ENCODE peak calls at places on chromosome 6, in eight cellular contexts. One of them, this sample, is unnamed.

GRCh38 chr6:87590989-87591388 is 1.1 kb downstream of the ORC3 start:
- DNase-seq in stomach: no peak
- DNase-seq in choroid plexus epithelial cell: no peak
- DNase-seq in epithelial cell of proximal tubule: no peak
- DNase-seq in brain microvascular endothelial cell: no peak
- DNase-seq in cardiac fibroblast: no peak
- DNase-seq in right atrium auricular region: no peak
- DNase-seq in sigmoid colon: no peak
- DNase-seq in this sample: no peak

GRCh38 chr6:139587469-139587868 is 213.0 kb upstream of the CITED2 start:
- DNase-seq in right atrium auricular region: no peak
- DNase-seq in choroid plexus epithelial cell: peak; percentile 97
- DNase-seq in sigmoid colon: no peak
- DNase-seq in brain microvascular endothelial cell: peak; percentile 84
- DNase-seq in stomach: no peak
- DNase-seq in cardiac fibroblast: peak; percentile 79
- DNase-seq in epithelial cell of proximal tubule: peak; percentile 93
- DNase-seq in this sample: no peak

GRCh38 chr6:40845588-40845987 is 193.4 kb downstream of the UNC5CL start:
- DNase-seq in brain microvascular endothelial cell: peak; percentile 53
- DNase-seq in cardiac fibroblast: peak; percentile 57
- DNase-seq in sigmoid colon: no peak
- DNase-seq in epithelial cell of proximal tubule: no peak
- DNase-seq in choroid plexus epithelial cell: peak; percentile 74
- DNase-seq in stomach: peak; percentile 53
- DNase-seq in right atrium auricular region: no peak
- DNase-seq in this sample: no peak

GRCh38 chr6:159952289-159953005 is 16.4 kb upstream of the IGF2R start:
- DNase-seq in choroid plexus epithelial cell: no peak
- DNase-seq in brain microvascular endothelial cell: no peak
- DNase-seq in right atrium auricular region: no peak
- DNase-seq in epithelial cell of proximal tubule: no peak
- DNase-seq in cardiac fibroblast: no peak
- DNase-seq in sigmoid colon: no peak
- DNase-seq in stomach: no peak
- DNase-seq in this sample: no peak

GRCh38 chr6:14734052-14734415 is 511.8 kb upstream of the JARID2 start:
- DNase-seq in choroid plexus epithelial cell: no peak
- DNase-seq in sigmoid colon: no peak
- DNase-seq in brain microvascular endothelial cell: no peak
- DNase-seq in stomach: no peak
- DNase-seq in cardiac fibroblast: no peak
- DNase-seq in epithelial cell of proximal tubule: no peak
- DNase-seq in right atrium auricular region: no peak
- DNase-seq in this sample: no peak

GRCh38 chr6:12494161-12494560 is 204.0 kb downstream of the EDN1 start:
- DNase-seq in epithelial cell of proximal tubule: no peak
- DNase-seq in choroid plexus epithelial cell: no peak
- DNase-seq in stomach: no peak
- DNase-seq in sigmoid colon: no peak
- DNase-seq in brain microvascular endothelial cell: no peak
- DNase-seq in cardiac fibroblast: no peak
- DNase-seq in right atrium auricular region: no peak
- DNase-seq in this sample: peak; percentile 46

GRCh38 chr6:26022166-26022510 is 59.5 kb downstream of the TRIM38 start:
- DNase-seq in sigmoid colon: peak; percentile 89
- DNase-seq in choroid plexus epithelial cell: peak; percentile 94
- DNase-seq in epithelial cell of proximal tubule: no peak
- DNase-seq in stomach: peak; percentile 60
- DNase-seq in brain microvascular endothelial cell: peak; percentile 78
- DNase-seq in cardiac fibroblast: peak; percentile 89
- DNase-seq in right atrium auricular region: peak; percentile 89
- DNase-seq in this sample: no peak

GRCh38 chr6:154277578-154278128 is 79.0 kb downstream of the IPCEF1 start:
- DNase-seq in epithelial cell of proximal tubule: no peak
- DNase-seq in sigmoid colon: no peak
- DNase-seq in choroid plexus epithelial cell: no peak
- DNase-seq in cardiac fibroblast: no peak
- DNase-seq in brain microvascular endothelial cell: no peak
- DNase-seq in stomach: no peak
- DNase-seq in right atrium auricular region: no peak
- DNase-seq in this sample: no peak

GRCh38 chr6:18339599-18339998 is 47.6 kb upstream of the RNF144B start:
- DNase-seq in stomach: no peak
- DNase-seq in sigmoid colon: no peak
- DNase-seq in epithelial cell of proximal tubule: no peak
- DNase-seq in brain microvascular endothelial cell: no peak
- DNase-seq in choroid plexus epithelial cell: no peak
- DNase-seq in right atrium auricular region: no peak
- DNase-seq in cardiac fibroblast: no peak
- DNase-seq in this sample: no peak

GRCh38 chr6:156866181-156866862 is 89.1 kb downstream of the ARID1B start:
- DNase-seq in right atrium auricular region: no peak
- DNase-seq in cardiac fibroblast: no peak
- DNase-seq in sigmoid colon: peak; percentile 58
- DNase-seq in choroid plexus epithelial cell: peak; percentile 51
- DNase-seq in stomach: no peak
- DNase-seq in brain microvascular endothelial cell: peak; percentile 47
- DNase-seq in epithelial cell of proximal tubule: no peak
- DNase-seq in this sample: no peak

GRCh38 chr6:169971951-169972651 is 220.7 kb downstream of the ERMARD start:
- DNase-seq in stomach: peak; percentile 16
- DNase-seq in epithelial cell of proximal tubule: no peak
- DNase-seq in brain microvascular endothelial cell: no peak
- DNase-seq in sigmoid colon: peak; percentile 53
- DNase-seq in cardiac fibroblast: no peak
- DNase-seq in choroid plexus epithelial cell: no peak
- DNase-seq in right atrium auricular region: no peak
- DNase-seq in this sample: peak; percentile 48

GRCh38 chr6:69007781-69008180 is 372.7 kb downstream of the ADGRB3 start:
- DNase-seq in stomach: no peak
- DNase-seq in brain microvascular endothelial cell: no peak
- DNase-seq in choroid plexus epithelial cell: no peak
- DNase-seq in right atrium auricular region: no peak
- DNase-seq in epithelial cell of proximal tubule: no peak
- DNase-seq in sigmoid colon: no peak
- DNase-seq in cardiac fibroblast: no peak
- DNase-seq in this sample: no peak

GRCh38 chr6:161233986-161234620 is 39.8 kb downstream of the AGPAT4 start:
- DNase-seq in right atrium auricular region: peak; percentile 83
- DNase-seq in choroid plexus epithelial cell: peak; percentile 93
- DNase-seq in epithelial cell of proximal tubule: peak; percentile 46
- DNase-seq in sigmoid colon: peak; percentile 94
- DNase-seq in cardiac fibroblast: peak; percentile 94
- DNase-seq in stomach: peak; percentile 37
- DNase-seq in brain microvascular endothelial cell: peak; percentile 91
- DNase-seq in this sample: peak; percentile 78

DNA sequence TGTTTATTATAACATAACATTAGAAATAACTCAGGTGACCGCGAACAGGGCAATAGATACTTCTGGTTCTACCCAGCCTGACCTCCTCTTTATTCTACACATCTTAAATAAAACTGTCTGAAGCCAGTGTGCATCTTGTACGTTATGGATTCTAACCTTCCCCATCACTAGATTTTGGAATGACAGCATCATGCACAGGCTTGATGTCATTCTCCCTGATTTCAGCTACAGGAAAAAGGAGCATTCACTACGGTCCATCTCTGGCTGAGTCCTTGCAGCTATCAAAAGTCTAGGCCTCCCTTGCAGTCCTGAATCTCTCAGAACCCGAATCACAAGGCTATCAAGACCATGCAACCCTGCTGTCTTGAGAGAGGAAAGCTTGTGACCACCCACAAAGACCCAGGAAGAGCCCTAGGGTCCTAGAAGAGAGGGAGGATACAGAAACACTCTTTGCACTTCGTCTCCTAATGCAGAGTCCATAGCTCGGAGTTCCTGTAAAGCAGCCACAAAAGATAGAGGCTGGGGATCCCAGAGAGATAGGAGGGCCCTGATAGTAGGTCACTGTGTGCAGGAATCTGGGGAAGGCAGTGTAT is 845 bp downstream of the HLA-DPA1 start:
- DNase-seq in choroid plexus epithelial cell: no peak
- DNase-seq in right atrium auricular region: no peak
- DNase-seq in epithelial cell of proximal tubule: no peak
- DNase-seq in stomach: no peak
- DNase-seq in sigmoid colon: no peak
- DNase-seq in brain microvascular endothelial cell: no peak
- DNase-seq in cardiac fibroblast: no peak
- DNase-seq in this sample: no peak
- TF ChIP-seq CTCF in choroid plexus epithelial cell: no peak
- TF ChIP-seq CTCF in right atrium auricular region: no peak
- TF ChIP-seq CTCF in epithelial cell of proximal tubule: no peak
- TF ChIP-seq CTCF in stomach: no peak
- TF ChIP-seq CTCF in sigmoid colon: no peak
- TF ChIP-seq CTCF in brain microvascular endothelial cell: no peak
- TF ChIP-seq CTCF in cardiac fibroblast: no peak
- TF ChIP-seq CTCF in this sample: no peak

GRCh38 chr6:168575346-168576098 is 134.5 kb downstream of the SMOC2 start:
- DNase-seq in stomach: no peak
- DNase-seq in epithelial cell of proximal tubule: no peak
- DNase-seq in choroid plexus epithelial cell: no peak
- DNase-seq in cardiac fibroblast: no peak
- DNase-seq in sigmoid colon: peak; percentile 57
- DNase-seq in brain microvascular endothelial cell: no peak
- DNase-seq in right atrium auricular region: no peak
- DNase-seq in this sample: no peak
- H3K4me3 ChIP-seq in stomach: no peak overlapping the region
- H3K4me3 ChIP-seq in epithelial cell of proximal tubule: no peak overlapping the region
- H3K4me3 ChIP-seq in choroid plexus epithelial cell: no peak overlapping the region
- H3K4me3 ChIP-seq in cardiac fibroblast: no peak overlapping the region
- H3K4me3 ChIP-seq in sigmoid colon: no peak overlapping the region
- H3K4me3 ChIP-seq in brain microvascular endothelial cell: no peak overlapping the region
- H3K4me3 ChIP-seq in right atrium auricular region: no peak overlapping the region
- H3K4me3 ChIP-seq in this sample: no peak overlapping the region

GRCh38 chr6:53647437-53648094 is 18.0 kb downstream of the KLHL31 start:
- DNase-seq in sigmoid colon: no peak
- DNase-seq in right atrium auricular region: no peak
- DNase-seq in epithelial cell of proximal tubule: no peak
- DNase-seq in choroid plexus epithelial cell: peak; percentile 20
- DNase-seq in stomach: no peak
- DNase-seq in brain microvascular endothelial cell: no peak
- DNase-seq in cardiac fibroblast: no peak
- DNase-seq in this sample: no peak

GRCh38 chr6:53648571-53648970 is 17.0 kb downstream of the KLHL31 start:
- DNase-seq in choroid plexus epithelial cell: no peak
- DNase-seq in stomach: no peak
- DNase-seq in epithelial cell of proximal tubule: no peak
- DNase-seq in brain microvascular endothelial cell: no peak
- DNase-seq in right atrium auricular region: no peak
- DNase-seq in sigmoid colon: no peak
- DNase-seq in cardiac fibroblast: no peak
- DNase-seq in this sample: no peak

GRCh38 chr6:53654745-53655240 is 10.8 kb downstream of the KLHL31 start:
- DNase-seq in cardiac fibroblast: no peak
- DNase-seq in sigmoid colon: no peak
- DNase-seq in right atrium auricular region: no peak
- DNase-seq in epithelial cell of proximal tubule: no peak
- DNase-seq in stomach: no peak
- DNase-seq in choroid plexus epithelial cell: no peak
- DNase-seq in brain microvascular endothelial cell: no peak
- DNase-seq in this sample: no peak

GRCh38 chr6:53651149-53651763 is 14.3 kb downstream of the KLHL31 start:
- DNase-seq in cardiac fibroblast: peak; percentile 84
- DNase-seq in right atrium auricular region: no peak
- DNase-seq in brain microvascular endothelial cell: peak; percentile 57
- DNase-seq in stomach: peak; percentile 67
- DNase-seq in epithelial cell of proximal tubule: peak; percentile 27
- DNase-seq in sigmoid colon: peak; percentile 71
- DNase-seq in choroid plexus epithelial cell: peak; percentile 84
- DNase-seq in this sample: no peak

DNA sequence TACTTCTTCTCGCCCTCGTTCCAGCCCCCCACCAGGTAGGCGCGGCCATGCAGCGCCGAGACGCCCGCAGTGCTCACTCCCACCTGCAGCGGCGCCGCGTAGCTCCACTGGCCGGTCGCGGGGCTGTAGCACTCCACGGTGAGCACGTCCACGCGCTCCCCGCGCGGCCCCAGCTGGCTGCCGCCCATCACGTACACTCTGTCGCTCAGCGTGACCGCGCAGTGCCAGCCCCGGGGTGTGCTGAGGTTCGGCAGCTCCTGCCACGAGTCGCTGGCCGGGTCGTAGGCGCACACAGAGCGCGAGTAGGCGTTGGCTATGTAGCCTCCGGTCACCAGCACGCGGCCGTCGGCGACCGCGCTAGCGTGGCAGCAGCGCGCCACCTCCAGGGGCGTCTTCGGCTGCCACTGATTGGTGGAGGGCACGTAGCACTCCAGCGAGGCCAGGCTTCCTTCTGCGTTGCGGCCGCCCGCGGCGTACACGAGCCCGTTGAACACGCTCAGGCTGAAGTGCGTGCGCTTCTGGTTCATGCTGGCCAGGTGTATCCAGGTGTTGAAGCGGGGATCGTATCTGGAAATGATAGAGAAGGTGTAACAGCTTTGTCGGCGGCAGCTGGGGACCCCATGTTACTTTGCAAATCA is 13.7 kb downstream of the KLHL31 start:
- DNase-seq in right atrium auricular region: no peak
- DNase-seq in sigmoid colon: peak; percentile 82
- DNase-seq in choroid plexus epithelial cell: peak; percentile 25
- DNase-seq in epithelial cell of proximal tubule: no peak
- DNase-seq in brain microvascular endothelial cell: peak; percentile 27
- DNase-seq in stomach: peak; percentile 85
- DNase-seq in cardiac fibroblast: peak; percentile 33
- DNase-seq in this sample: peak; percentile 92
- TF ChIP-seq CTCF in right atrium auricular region: no peak
- TF ChIP-seq CTCF in sigmoid colon: no peak
- TF ChIP-seq CTCF in choroid plexus epithelial cell: peak; percentile 26
- TF ChIP-seq CTCF in epithelial cell of proximal tubule: peak; percentile 21
- TF ChIP-seq CTCF in brain microvascular endothelial cell: peak; percentile 11
- TF ChIP-seq CTCF in stomach: peak; percentile 18
- TF ChIP-seq CTCF in cardiac fibroblast: peak; percentile 12
- TF ChIP-seq CTCF in this sample: peak; percentile 36

GRCh38 chr6:137496392-137496767 is 2.2 kb upstream of the OLIG3 start:
- DNase-seq in right atrium auricular region: no peak
- DNase-seq in choroid plexus epithelial cell: no peak
- DNase-seq in brain microvascular endothelial cell: no peak
- DNase-seq in epithelial cell of proximal tubule: no peak
- DNase-seq in cardiac fibroblast: no peak
- DNase-seq in stomach: no peak
- DNase-seq in sigmoid colon: no peak
- DNase-seq in this sample: peak; percentile 69

GRCh38 chr6:137494281-137494966 is at the start of gene OLIG3:
- DNase-seq in stomach: no peak
- DNase-seq in right atrium auricular region: no peak
- DNase-seq in epithelial cell of proximal tubule: no peak
- DNase-seq in choroid plexus epithelial cell: no peak
- DNase-seq in brain microvascular endothelial cell: no peak
- DNase-seq in cardiac fibroblast: no peak
- DNase-seq in sigmoid colon: no peak
- DNase-seq in this sample: no peak

GRCh38 chr6:137493218-137494038 is 766 bp downstream of the OLIG3 start:
- DNase-seq in epithelial cell of proximal tubule: no peak
- DNase-seq in cardiac fibroblast: no peak
- DNase-seq in choroid plexus epithelial cell: no peak
- DNase-seq in stomach: no peak
- DNase-seq in right atrium auricular region: no peak
- DNase-seq in brain microvascular endothelial cell: no peak
- DNase-seq in sigmoid colon: no peak
- DNase-seq in this sample: peak; percentile 76

GRCh38 chr6:137495652-137496391 is 1.6 kb upstream of the OLIG3 start:
- DNase-seq in epithelial cell of proximal tubule: no peak
- DNase-seq in cardiac fibroblast: no peak
- DNase-seq in stomach: no peak
- DNase-seq in choroid plexus epithelial cell: no peak
- DNase-seq in right atrium auricular region: no peak
- DNase-seq in sigmoid colon: no peak
- DNase-seq in brain microvascular endothelial cell: no peak
- DNase-seq in this sample: no peak

GRCh38 chr6:137494967-137495595 is 887 bp upstream of the OLIG3 start:
- DNase-seq in sigmoid colon: no peak
- DNase-seq in brain microvascular endothelial cell: no peak
- DNase-seq in epithelial cell of proximal tubule: no peak
- DNase-seq in stomach: no peak
- DNase-seq in choroid plexus epithelial cell: no peak
- DNase-seq in cardiac fibroblast: no peak
- DNase-seq in right atrium auricular region: no peak
- DNase-seq in this sample: peak; percentile 57
- H3K4me3 ChIP-seq in sigmoid colon: no peak overlapping the region
- H3K4me3 ChIP-seq in brain microvascular endothelial cell: no peak overlapping the region
- H3K4me3 ChIP-seq in epithelial cell of proximal tubule: no peak overlapping the region
- H3K4me3 ChIP-seq in stomach: no peak overlapping the region
- H3K4me3 ChIP-seq in choroid plexus epithelial cell: no peak overlapping the region
- H3K4me3 ChIP-seq in cardiac fibroblast: no peak overlapping the region
- H3K4me3 ChIP-seq in right atrium auricular region: no peak overlapping the region
- H3K4me3 ChIP-seq in this sample: no peak overlapping the region